ENCODE peak calls at places on chromosome 7, in four cellular contexts. E, K, N and Z are unnamed samples.

GRCh38 chr7:11252705-11253272 is 279.1 kb downstream of the PHF14 start:
- DNase-seq in K (no peak), E (no peak), N (no peak), Z (no peak)

GRCh38 chr7:107166702-107167426 is 1.9 kb upstream of the HBP1 start:
- DNase-seq in N (no peak), E (no peak), K (no peak), Z (no peak)

GRCh38 chr7:131011437-131011752 is 277.4 kb upstream of the KLF14 start:
- DNase-seq in E (no peak), N (no peak), K (no peak), Z (no peak)

GRCh38 chr7:82624337-82624736 is 180.8 kb upstream of the CACNA2D1 start:
- DNase-seq in K (no peak), N (no peak), E (peak), Z (peak)

GRCh38 chr7:53302511-53303246 is 267.2 kb downstream of the POM121L12 start:
- DNase-seq in K (no peak), N (no peak), E (no peak), Z (no peak)

GRCh38 chr7:32957326-32958045 is at the start of gene FKBP9:
- DNase-seq in K (peak), E (peak), N (peak), Z (peak)

GRCh38 chr7:7221602-7222038 is 39.3 kb downstream of the C1GALT1 start:
- DNase-seq in K (no peak), N (peak), E (peak), Z (peak)

GRCh38 chr7:117901089-117901797 is 28.0 kb upstream of the CTTNBP2 start:
- DNase-seq in K (no peak), N (peak), E (no peak), Z (no peak)

GRCh38 chr7:95396136-95397032 is at the start of gene PON3:
- DNase-seq in K (peak), E (no peak), N (peak), Z (peak)

GRCh38 chr7:102404005-102404861 is 8.1 kb downstream of the PRKRIP1 start:
- DNase-seq in K (peak), E (peak), N (peak), Z (peak)

GRCh38 chr7:74405191-74405898 is 48.4 kb upstream of the GTF2IRD1 start:
- DNase-seq in E (no peak), K (peak), N (no peak), Z (no peak)

GRCh38 chr7:70695804-70696104 is 436.2 kb upstream of the GALNT17 start:
- DNase-seq in E (no peak), N (no peak), K (no peak), Z (no peak)

GRCh38 chr7:156456503-156457115 is 184.0 kb upstream of the RNF32 start:
- DNase-seq in N (peak), K (no peak), E (no peak), Z (no peak)

GRCh38 chr7:13910805-13911551 is 78.5 kb downstream of the ETV1 start:
- DNase-seq in N (no peak), K (no peak), E (no peak), Z (no peak)

GRCh38 chr7:156823441-156823840 is 69.5 kb downstream of the LMBR1 start:
- DNase-seq in N (no peak), E (peak), K (no peak), Z (peak)

DNA sequence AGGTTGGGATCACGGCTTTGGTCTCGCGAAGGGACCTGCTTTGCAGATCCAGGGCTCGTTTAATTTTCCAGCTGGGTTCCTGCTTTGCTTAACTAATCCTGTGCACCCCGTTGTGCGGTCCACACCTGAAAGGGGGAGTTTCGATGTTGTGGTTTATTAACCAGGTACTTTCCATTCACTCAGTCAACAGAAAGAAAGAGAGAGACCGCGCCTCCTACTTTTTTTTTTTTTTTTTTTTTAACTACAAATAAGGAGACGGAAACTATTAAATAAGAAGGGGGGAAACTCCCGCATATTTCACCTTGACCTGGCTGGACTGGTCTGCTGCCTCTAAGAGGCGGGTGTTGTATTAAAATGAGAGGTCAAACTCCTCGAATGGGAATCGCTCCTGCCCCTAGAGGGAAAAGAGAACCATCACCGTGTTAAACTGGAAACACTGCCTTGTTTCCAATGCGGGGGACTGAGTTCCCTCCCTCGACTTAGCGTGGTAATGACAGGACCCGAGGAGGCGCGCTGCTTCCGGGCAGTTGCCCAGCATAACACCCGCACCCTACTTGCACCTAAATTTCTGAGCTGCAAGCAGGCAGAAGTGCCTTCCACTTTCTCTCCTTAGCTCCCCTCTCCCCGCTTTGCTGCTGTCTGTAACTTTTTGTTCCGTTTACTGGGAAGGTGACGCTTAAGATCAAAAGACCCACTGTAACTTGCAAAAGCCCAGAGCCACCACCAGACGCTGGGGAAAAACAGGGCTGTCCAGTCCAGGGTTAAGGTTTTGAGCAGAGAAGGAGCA is 1.1 kb upstream of the ITGB8 start:
- DNase-seq in E (peak), K (peak), N (peak), Z (peak)
- TF ChIP-seq CTCF in E (peak), K (no peak), N (peak), Z (peak)

DNA sequence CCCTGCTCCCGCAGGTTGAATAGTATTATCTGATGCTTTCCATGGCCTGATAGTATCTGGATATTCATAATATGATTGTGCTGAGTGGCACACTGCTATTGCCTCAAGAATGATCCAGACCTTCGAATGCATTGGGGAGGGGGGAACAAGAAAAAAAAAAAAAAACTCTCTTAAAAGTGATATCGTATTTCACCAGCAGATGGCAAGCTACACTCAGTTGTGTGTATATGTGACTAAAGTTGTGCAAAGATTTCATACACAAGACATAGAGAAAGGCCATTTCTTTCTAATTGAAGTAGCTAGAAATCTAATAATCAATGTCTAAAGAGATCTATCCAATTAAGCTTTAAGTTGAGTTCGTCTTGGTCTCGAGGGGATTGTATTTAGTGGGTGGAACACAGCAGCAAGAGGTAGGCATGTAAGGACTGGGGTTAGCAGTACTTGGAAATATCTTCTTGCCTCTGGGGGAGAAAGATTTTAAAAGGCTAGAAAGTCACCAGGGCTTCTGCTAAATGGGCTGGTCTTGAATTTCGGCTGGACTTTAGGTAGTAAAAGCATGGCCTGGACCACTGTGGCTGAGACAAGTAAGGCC is 15.3 kb downstream of the SFRP4 start:
- DNase-seq in K (no peak), N (no peak), E (peak), Z (peak)
- TF ChIP-seq CTCF in K (peak), N (peak), E (peak), Z (peak)

GRCh38 chr7:48154792-48155413 is 16.4 kb upstream of the ABCA13 start:
- DNase-seq in K (peak), E (peak), N (peak), Z (peak)
- TF ChIP-seq CTCF in K (no peak), E (peak), N (peak), Z (peak)

GRCh38 chr7:47794016-47794415 is 154.2 kb downstream of the PKD1L1 start:
- DNase-seq in E (no peak), K (no peak), N (no peak), Z (no peak)

GRCh38 chr7:47791682-47792081 is 156.6 kb downstream of the PKD1L1 start:
- DNase-seq in E (no peak), K (no peak), N (no peak), Z (no peak)

GRCh38 chr7:47795631-47796030 is 152.6 kb downstream of the PKD1L1 start:
- DNase-seq in E (peak), N (no peak), K (no peak), Z (no peak)

GRCh38 chr7:47796347-47796746 is 151.9 kb downstream of the PKD1L1 start:
- DNase-seq in K (no peak), N (no peak), E (peak), Z (no peak)

GRCh38 chr7:47792521-47793121 is 155.6 kb downstream of the PKD1L1 start:
- DNase-seq in E (no peak), N (no peak), K (no peak), Z (peak)
- TF ChIP-seq CTCF in E (peak), N (no peak), K (peak), Z (peak)

GRCh38 chr7:141484907-141485306 is 66.3 kb upstream of the AGK start:
- DNase-seq in N (no peak), E (no peak), K (no peak), Z (no peak)

GRCh38 chr7:141481971-141482370 is 69.2 kb upstream of the AGK start:
- DNase-seq in E (no peak), N (no peak), K (no peak), Z (no peak)

GRCh38 chr7:141480953-141481352 is 70.3 kb upstream of the AGK start:
- DNase-seq in K (no peak), E (no peak), N (no peak), Z (no peak)

GRCh38 chr7:141486959-141487358 is 64.3 kb upstream of the AGK start:
- DNase-seq in E (no peak), N (no peak), K (no peak), Z (no peak)

DNA sequence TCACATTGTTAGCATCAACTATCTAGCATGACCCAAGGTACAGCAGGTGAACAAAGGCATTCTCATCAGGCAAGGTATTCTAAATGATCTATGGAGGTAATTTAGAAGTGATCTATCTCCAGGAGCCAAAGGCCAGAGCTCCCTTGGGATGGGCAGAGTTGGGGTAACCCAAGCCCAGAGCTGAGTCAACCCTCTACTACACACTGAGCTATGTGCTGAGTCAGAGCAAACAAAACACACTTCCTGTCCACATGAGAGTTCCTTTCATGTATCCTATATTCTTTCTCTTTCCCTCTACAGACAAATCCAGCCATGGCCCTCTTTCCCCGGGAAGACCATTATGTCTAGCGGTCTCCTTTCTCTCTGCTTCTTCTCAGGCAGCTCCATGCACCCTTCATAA is 68.2 kb upstream of the AGK start:
- DNase-seq in E (no peak), K (no peak), N (no peak), Z (peak)
- TF ChIP-seq CTCF in E (no peak), K (no peak), N (no peak), Z (no peak)

GRCh38 chr7:112386619-112387018 is 63.6 kb upstream of the IFRD1 start:
- DNase-seq in K (no peak), N (no peak), E (no peak), Z (no peak)

GRCh38 chr7:112381311-112382091 is 68.8 kb upstream of the IFRD1 start:
- DNase-seq in K (no peak), N (no peak), E (no peak), Z (no peak)

GRCh38 chr7:112383671-112384417 is 66.4 kb upstream of the IFRD1 start:
- DNase-seq in E (peak), N (no peak), K (no peak), Z (peak)
- TF ChIP-seq CTCF in E (no peak), N (no peak), K (no peak), Z (peak)

GRCh38 chr7:50304158-50304910 is at the start of gene IKZF1:
- DNase-seq in E (no peak), N (peak), K (peak), Z (peak)
- TF ChIP-seq CTCF in E (no peak), N (no peak), K (no peak), Z (no peak)